ENCODE peak calls at places on chromosome 16, in five cellular contexts. Z, W, S, Q and F are unnamed samples.

GRCh38 chr16:24539850-24540484 is 601 bp downstream of the RBBP6 start:
- DNase-seq in Z (peak; percentile 38), S (peak; percentile 35), W (no peak), Q (no peak), F (no peak)

GRCh38 chr16:54030451-54030850 is 256.1 kb downstream of the IRX3 start:
- DNase-seq in Q (no peak), W (no peak), Z (no peak), S (no peak), F (no peak)

GRCh38 chr16:2490190-2491105 is 15.5 kb downstream of the TBC1D24 start:
- DNase-seq in S (no peak), Z (no peak), Q (no peak), W (no peak), F (no peak)

GRCh38 chr16:35795361-35796029 is 2336.1 kb downstream of the TP53TG3F start:
- DNase-seq in Z (no peak), Q (no peak), S (no peak), W (no peak), F (no peak)

GRCh38 chr16:12976936-12977335 is 75.5 kb downstream of the SHISA9 start:
- DNase-seq in W (no peak), S (no peak), Q (peak; percentile 58), Z (no peak), F (no peak)

GRCh38 chr16:53864819-53865491 is 161.0 kb downstream of the FTO start:
- DNase-seq in S (no peak), Z (peak; percentile 44), Q (peak; percentile 18), W (no peak), F (no peak)

GRCh38 chr16:86513471-86514277 is 3.3 kb downstream of the FOXF1 start:
- DNase-seq in W (no peak), Z (no peak), Q (no peak), S (no peak), F (no peak)

GRCh38 chr16:50611332-50611934 is 63.2 kb downstream of the NKD1 start:
- DNase-seq in S (no peak), Q (peak; percentile 29), W (no peak), Z (no peak), F (no peak)

GRCh38 chr16:66849021-66849420 is 4.8 kb downstream of the CA7 start:
- DNase-seq in Q (no peak), S (no peak), W (no peak), Z (no peak), F (no peak)

GRCh38 chr16:69610356-69610755 is 44.6 kb downstream of the NFAT5 start:
- DNase-seq in Z (no peak), S (no peak), W (no peak), Q (no peak), F (no peak)

GRCh38 chr16:81778861-81779539 is at the start of gene PLCG2:
- DNase-seq in Q (peak; percentile 31), S (peak; percentile 23), W (no peak), Z (peak; percentile 29), F (no peak)

GRCh38 chr16:82063456-82064082 is 28.5 kb downstream of the HSD17B2 start:
- DNase-seq in W (no peak), S (no peak), Q (peak; percentile 19), Z (no peak), F (no peak)

GRCh38 chr16:12315330-12316138 is 339.0 kb downstream of the SNX29 start:
- DNase-seq in S (no peak), Z (no peak), Q (no peak), W (no peak), F (no peak)

GRCh38 chr16:46727630-46728029 is 20.5 kb downstream of the MYLK3 start:
- DNase-seq in Z (no peak), Q (no peak), S (no peak), W (no peak), F (no peak)

GRCh38 chr16:6827272-6827671 is 505.4 kb upstream of the RBFOX1 start:
- DNase-seq in W (no peak), Z (no peak), S (no peak), Q (no peak), F (no peak)

GRCh38 chr16:12845282-12845681 is 41.6 kb upstream of the CPPED1 start:
- DNase-seq in W (no peak), Q (no peak), Z (no peak), S (no peak), F (no peak)